ENCODE peak calls at places on chromosomes 3 and 15, in ten cellular contexts. One of them, this sample, is unnamed.

GRCh38 chr3:187136936-187137335 is 2.4 kb downstream of the RPL39L start:
- DNase-seq in H9: no peak
- DNase-seq in neuronal stem cell: no peak
- DNase-seq in fibroblast of lung: peak; percentile 27
- DNase-seq in endothelial cell of umbilical vein: no peak
- DNase-seq in HepG2: no peak
- DNase-seq in GM23248: peak; percentile 80
- DNase-seq in IMR-90: peak; percentile 74
- DNase-seq in HCT116: peak; percentile 40
- DNase-seq in kidney: no peak
- DNase-seq in this sample: peak; percentile 15

GRCh38 chr3:51519848-51520247 is 18.7 kb upstream of the RAD54L2 start:
- DNase-seq in GM23248: no peak
- DNase-seq in H9: no peak
- DNase-seq in IMR-90: no peak
- DNase-seq in HepG2: peak; percentile 48
- DNase-seq in endothelial cell of umbilical vein: no peak
- DNase-seq in neuronal stem cell: no peak
- DNase-seq in kidney: no peak
- DNase-seq in HCT116: no peak
- DNase-seq in fibroblast of lung: no peak
- DNase-seq in this sample: no peak

GRCh38 chr15:101063891-101064794 is 145.0 kb downstream of the LRRK1 start:
- DNase-seq in HCT116: no peak
- DNase-seq in GM23248: no peak
- DNase-seq in IMR-90: no peak
- DNase-seq in HepG2: peak; percentile 58
- DNase-seq in neuronal stem cell: no peak
- DNase-seq in fibroblast of lung: peak; percentile 18
- DNase-seq in endothelial cell of umbilical vein: no peak
- DNase-seq in H9: peak; percentile 26
- DNase-seq in kidney: peak; percentile 84
- DNase-seq in this sample: no peak

GRCh38 chr3:99269606-99270355 is 368.3 kb upstream of the DCBLD2 start:
- DNase-seq in H9: no peak
- DNase-seq in HCT116: no peak
- DNase-seq in IMR-90: no peak
- DNase-seq in kidney: no peak
- DNase-seq in HepG2: no peak
- DNase-seq in neuronal stem cell: no peak
- DNase-seq in fibroblast of lung: no peak
- DNase-seq in endothelial cell of umbilical vein: no peak
- DNase-seq in GM23248: peak; percentile 65
- DNase-seq in this sample: peak; percentile 72

GRCh38 chr15:101264911-101265641 is 12.2 kb downstream of the SELENOS start:
- DNase-seq in GM23248: no peak
- DNase-seq in kidney: no peak
- DNase-seq in IMR-90: no peak
- DNase-seq in neuronal stem cell: no peak
- DNase-seq in HepG2: no peak
- DNase-seq in H9: no peak
- DNase-seq in endothelial cell of umbilical vein: no peak
- DNase-seq in HCT116: no peak
- DNase-seq in fibroblast of lung: no peak
- DNase-seq in this sample: no peak

GRCh38 chr3:150890320-150890719 is 14.9 kb downstream of the MINDY4B start:
- DNase-seq in fibroblast of lung: peak; percentile 72
- DNase-seq in endothelial cell of umbilical vein: no peak
- DNase-seq in H9: no peak
- DNase-seq in neuronal stem cell: no peak
- DNase-seq in HepG2: no peak
- DNase-seq in IMR-90: peak; percentile 46
- DNase-seq in kidney: no peak
- DNase-seq in HCT116: no peak
- DNase-seq in GM23248: peak; percentile 59
- DNase-seq in this sample: peak; percentile 66

GRCh38 chr3:71391361-71391760 is 192.2 kb downstream of the FOXP1 start:
- DNase-seq in neuronal stem cell: no peak
- DNase-seq in fibroblast of lung: no peak
- DNase-seq in kidney: no peak
- DNase-seq in HepG2: no peak
- DNase-seq in IMR-90: no peak
- DNase-seq in GM23248: no peak
- DNase-seq in H9: no peak
- DNase-seq in HCT116: no peak
- DNase-seq in endothelial cell of umbilical vein: no peak
- DNase-seq in this sample: no peak

GRCh38 chr3:27423463-27423862 is 54.3 kb upstream of the NEK10 start:
- DNase-seq in H9: no peak
- DNase-seq in HCT116: peak; percentile 4
- DNase-seq in GM23248: peak; percentile 90
- DNase-seq in kidney: no peak
- DNase-seq in fibroblast of lung: peak; percentile 53
- DNase-seq in neuronal stem cell: no peak
- DNase-seq in endothelial cell of umbilical vein: no peak
- DNase-seq in IMR-90: peak; percentile 81
- DNase-seq in HepG2: no peak
- DNase-seq in this sample: peak; percentile 85

GRCh38 chr15:64151727-64152506 is at the start of gene SNX22:
- DNase-seq in fibroblast of lung: no peak
- DNase-seq in endothelial cell of umbilical vein: peak; percentile 6
- DNase-seq in GM23248: no peak
- DNase-seq in HCT116: no peak
- DNase-seq in kidney: peak; percentile 83
- DNase-seq in HepG2: no peak
- DNase-seq in neuronal stem cell: peak; percentile 26
- DNase-seq in IMR-90: no peak
- DNase-seq in H9: no peak
- DNase-seq in this sample: peak; percentile 33

GRCh38 chr15:41660235-41661077 is at the start of gene MGA:
- DNase-seq in kidney: peak; percentile 97
- DNase-seq in IMR-90: peak; percentile 92
- DNase-seq in HCT116: peak; percentile 89
- DNase-seq in H9: peak; percentile 95
- DNase-seq in neuronal stem cell: peak; percentile 93
- DNase-seq in endothelial cell of umbilical vein: peak; percentile 93
- DNase-seq in fibroblast of lung: peak; percentile 93
- DNase-seq in HepG2: peak; percentile 74
- DNase-seq in GM23248: peak; percentile 98
- DNase-seq in this sample: peak; percentile 94

GRCh38 chr3:121431717-121432517 is 113.9 kb downstream of the POLQ start:
- DNase-seq in fibroblast of lung: peak; percentile 71
- DNase-seq in HepG2: peak; percentile 35
- DNase-seq in H9: no peak
- DNase-seq in GM23248: peak; percentile 66
- DNase-seq in HCT116: no peak
- DNase-seq in kidney: no peak
- DNase-seq in IMR-90: peak; percentile 59
- DNase-seq in endothelial cell of umbilical vein: peak; percentile 79
- DNase-seq in neuronal stem cell: no peak
- DNase-seq in this sample: peak; percentile 69

GRCh38 chr3:179447251-179447650 is 4.0 kb downstream of the GNB4 start:
- DNase-seq in H9: no peak
- DNase-seq in IMR-90: no peak
- DNase-seq in kidney: no peak
- DNase-seq in GM23248: no peak
- DNase-seq in neuronal stem cell: no peak
- DNase-seq in fibroblast of lung: no peak
- DNase-seq in endothelial cell of umbilical vein: no peak
- DNase-seq in HepG2: no peak
- DNase-seq in HCT116: no peak
- DNase-seq in this sample: no peak

GRCh38 chr3:179450321-179450720 is 949 bp downstream of the GNB4 start:
- DNase-seq in GM23248: peak; percentile 49
- DNase-seq in kidney: no peak
- DNase-seq in fibroblast of lung: peak; percentile 47
- DNase-seq in HepG2: no peak
- DNase-seq in H9: no peak
- DNase-seq in IMR-90: peak; percentile 19
- DNase-seq in HCT116: no peak
- DNase-seq in endothelial cell of umbilical vein: peak; percentile 56
- DNase-seq in neuronal stem cell: no peak
- DNase-seq in this sample: peak; percentile 49

GRCh38 chr3:179451335-179452165 is at the start of gene GNB4:
- DNase-seq in endothelial cell of umbilical vein: peak; percentile 96
- DNase-seq in HCT116: no peak
- DNase-seq in IMR-90: peak; percentile 82
- DNase-seq in neuronal stem cell: peak; percentile 75
- DNase-seq in kidney: peak; percentile 93
- DNase-seq in GM23248: peak; percentile 95
- DNase-seq in H9: peak; percentile 70
- DNase-seq in fibroblast of lung: peak; percentile 84
- DNase-seq in HepG2: no peak
- DNase-seq in this sample: peak; percentile 95

GRCh38 chr3:179450901-179451334 is 352 bp downstream of the GNB4 start:
- DNase-seq in GM23248: peak; percentile 72
- DNase-seq in IMR-90: peak; percentile 23
- DNase-seq in HCT116: no peak
- DNase-seq in endothelial cell of umbilical vein: peak; percentile 51
- DNase-seq in HepG2: no peak
- DNase-seq in kidney: peak; percentile 82
- DNase-seq in neuronal stem cell: no peak
- DNase-seq in fibroblast of lung: peak; percentile 42
- DNase-seq in H9: no peak
- DNase-seq in this sample: no peak

GRCh38 chr3:179449621-179450020 is 1.6 kb downstream of the GNB4 start:
- DNase-seq in HCT116: no peak
- DNase-seq in GM23248: peak; percentile 62
- DNase-seq in fibroblast of lung: peak; percentile 33
- DNase-seq in H9: no peak
- DNase-seq in IMR-90: peak; percentile 22
- DNase-seq in neuronal stem cell: no peak
- DNase-seq in kidney: no peak
- DNase-seq in HepG2: no peak
- DNase-seq in endothelial cell of umbilical vein: no peak
- DNase-seq in this sample: peak; percentile 60
- H3K9ac ChIP-seq in HCT116: no peak overlapping the region
- H3K9ac ChIP-seq in GM23248: peak overlapping the region; percentile 96
- H3K9ac ChIP-seq in fibroblast of lung: peak overlapping the region; percentile 76
- H3K9ac ChIP-seq in H9: no peak overlapping the region
- H3K9ac ChIP-seq in IMR-90: peak overlapping the region; percentile 97
- H3K9ac ChIP-seq in neuronal stem cell: no peak overlapping the region
- H3K9ac ChIP-seq in kidney: peak overlapping the region; percentile 68
- H3K9ac ChIP-seq in HepG2: no peak overlapping the region
- H3K9ac ChIP-seq in endothelial cell of umbilical vein: peak overlapping the region; percentile 93
- H3K9ac ChIP-seq in this sample: peak overlapping the region; percentile 94

GRCh38 chr3:25782938-25783660 is at the start of gene NGLY1:
- DNase-seq in GM23248: peak; percentile 94
- DNase-seq in kidney: peak; percentile 95
- DNase-seq in HepG2: peak; percentile 59
- DNase-seq in endothelial cell of umbilical vein: peak; percentile 81
- DNase-seq in H9: peak; percentile 84
- DNase-seq in fibroblast of lung: peak; percentile 79
- DNase-seq in IMR-90: peak; percentile 75
- DNase-seq in HCT116: peak; percentile 51
- DNase-seq in neuronal stem cell: peak; percentile 79
- DNase-seq in this sample: peak; percentile 92

GRCh38 chr3:25782636-25782937 is 656 bp downstream of the NGLY1 start:
- DNase-seq in fibroblast of lung: no peak
- DNase-seq in kidney: no peak
- DNase-seq in H9: no peak
- DNase-seq in neuronal stem cell: no peak
- DNase-seq in GM23248: no peak
- DNase-seq in endothelial cell of umbilical vein: no peak
- DNase-seq in IMR-90: no peak
- DNase-seq in HCT116: no peak
- DNase-seq in HepG2: no peak
- DNase-seq in this sample: peak; percentile 82

GRCh38 chr3:25781145-25781757 is 2.0 kb downstream of the NGLY1 start:
- DNase-seq in neuronal stem cell: no peak
- DNase-seq in GM23248: no peak
- DNase-seq in fibroblast of lung: no peak
- DNase-seq in endothelial cell of umbilical vein: no peak
- DNase-seq in IMR-90: no peak
- DNase-seq in HepG2: no peak
- DNase-seq in kidney: no peak
- DNase-seq in H9: no peak
- DNase-seq in HCT116: no peak
- DNase-seq in this sample: no peak

GRCh38 chr3:25781758-25782594 is 1.3 kb downstream of the NGLY1 start:
- DNase-seq in H9: no peak
- DNase-seq in HCT116: no peak
- DNase-seq in HepG2: no peak
- DNase-seq in kidney: no peak
- DNase-seq in neuronal stem cell: no peak
- DNase-seq in IMR-90: no peak
- DNase-seq in GM23248: no peak
- DNase-seq in endothelial cell of umbilical vein: no peak
- DNase-seq in fibroblast of lung: no peak
- DNase-seq in this sample: no peak

GRCh38 chr3:25780618-25781017 is 2.6 kb downstream of the NGLY1 start:
- DNase-seq in kidney: no peak
- DNase-seq in fibroblast of lung: no peak
- DNase-seq in GM23248: no peak
- DNase-seq in HepG2: no peak
- DNase-seq in endothelial cell of umbilical vein: no peak
- DNase-seq in IMR-90: no peak
- DNase-seq in H9: no peak
- DNase-seq in HCT116: no peak
- DNase-seq in neuronal stem cell: no peak
- DNase-seq in this sample: no peak
- H3K9ac ChIP-seq in kidney: no peak overlapping the region
- H3K9ac ChIP-seq in fibroblast of lung: no peak overlapping the region
- H3K9ac ChIP-seq in GM23248: no peak overlapping the region
- H3K9ac ChIP-seq in HepG2: no peak overlapping the region
- H3K9ac ChIP-seq in endothelial cell of umbilical vein: no peak overlapping the region
- H3K9ac ChIP-seq in IMR-90: no peak overlapping the region
- H3K9ac ChIP-seq in H9: no peak overlapping the region
- H3K9ac ChIP-seq in HCT116: no peak overlapping the region
- H3K9ac ChIP-seq in neuronal stem cell: no peak overlapping the region
- H3K9ac ChIP-seq in this sample: no peak overlapping the region

DNA sequence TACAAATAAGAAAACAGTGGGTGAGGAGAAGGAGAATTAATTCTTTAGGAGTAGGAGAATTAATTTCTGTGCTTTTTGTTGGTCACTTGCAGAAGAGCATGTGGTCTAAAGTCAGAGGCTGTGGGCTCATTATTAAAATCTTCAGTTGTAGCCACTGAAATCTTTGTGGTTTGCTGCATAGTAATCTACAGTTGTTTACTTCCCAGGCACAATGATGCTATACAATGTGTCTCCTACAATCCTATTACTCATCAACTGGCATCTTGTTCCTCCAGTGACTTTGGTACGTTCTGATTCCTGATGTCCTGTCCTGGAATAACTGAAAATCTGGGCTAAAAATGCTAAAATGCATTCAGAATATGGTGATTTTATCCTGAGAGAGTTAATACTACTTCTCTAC is 21.0 kb downstream of the IFT122 start:
- DNase-seq in kidney: no peak
- DNase-seq in H9: no peak
- DNase-seq in fibroblast of lung: peak; percentile 72
- DNase-seq in GM23248: peak; percentile 89
- DNase-seq in endothelial cell of umbilical vein: no peak
- DNase-seq in neuronal stem cell: no peak
- DNase-seq in HepG2: no peak
- DNase-seq in IMR-90: peak; percentile 81
- DNase-seq in HCT116: no peak
- DNase-seq in this sample: peak; percentile 47
- H3K9ac ChIP-seq in kidney: no peak overlapping the region
- H3K9ac ChIP-seq in H9: no peak overlapping the region
- H3K9ac ChIP-seq in fibroblast of lung: no peak overlapping the region
- H3K9ac ChIP-seq in GM23248: peak overlapping the region; percentile 54
- H3K9ac ChIP-seq in endothelial cell of umbilical vein: no peak overlapping the region
- H3K9ac ChIP-seq in neuronal stem cell: no peak overlapping the region
- H3K9ac ChIP-seq in HepG2: no peak overlapping the region
- H3K9ac ChIP-seq in IMR-90: no peak overlapping the region
- H3K9ac ChIP-seq in HCT116: no peak overlapping the region
- H3K9ac ChIP-seq in this sample: no peak overlapping the region

GRCh38 chr3:14457999-14458398 is 55.6 kb downstream of the SLC6A6 start:
- DNase-seq in HCT116: no peak
- DNase-seq in HepG2: no peak
- DNase-seq in kidney: peak; percentile 72
- DNase-seq in H9: peak; percentile 78
- DNase-seq in fibroblast of lung: no peak
- DNase-seq in GM23248: no peak
- DNase-seq in endothelial cell of umbilical vein: no peak
- DNase-seq in neuronal stem cell: no peak
- DNase-seq in IMR-90: no peak
- DNase-seq in this sample: no peak
- H3K9ac ChIP-seq in HCT116: no peak overlapping the region
- H3K9ac ChIP-seq in HepG2: no peak overlapping the region
- H3K9ac ChIP-seq in kidney: peak overlapping the region; percentile 26
- H3K9ac ChIP-seq in H9: no peak overlapping the region
- H3K9ac ChIP-seq in fibroblast of lung: no peak overlapping the region
- H3K9ac ChIP-seq in GM23248: no peak overlapping the region
- H3K9ac ChIP-seq in endothelial cell of umbilical vein: no peak overlapping the region
- H3K9ac ChIP-seq in neuronal stem cell: peak overlapping the region; percentile 9
- H3K9ac ChIP-seq in IMR-90: no peak overlapping the region
- H3K9ac ChIP-seq in this sample: no peak overlapping the region

This sample was measured in adipocyte.